ENCODE peak calls at places on chromosomes 16 and 17, in eight cellular contexts. One of them, this sample, is unnamed.

GRCh38 chr16:79267781-79268180 is 332.8 kb downstream of the MAF start:
- DNase-seq in mucosa of gallbladder: no peak
- DNase-seq in cardiac fibroblast: no peak
- DNase-seq in activated T-cell treated with anti-CD3 and anti-CD28 coated beads, Interleukin-2, amount 50 U/mL, for 72 hours: peak
- DNase-seq in T-helper 1 cell: no peak
- DNase-seq in GM12891: no peak
- DNase-seq in WTC11: no peak
- DNase-seq in AG08396: no peak
- DNase-seq in this sample: no peak

GRCh38 chr16:4319454-4319853 is 3.6 kb downstream of the GLIS2 start:
- DNase-seq in mucosa of gallbladder: no peak
- DNase-seq in cardiac fibroblast: peak
- DNase-seq in activated T-cell treated with anti-CD3 and anti-CD28 coated beads, Interleukin-2, amount 50 U/mL, for 72 hours: peak
- DNase-seq in T-helper 1 cell: no peak
- DNase-seq in GM12891: peak
- DNase-seq in WTC11: no peak
- DNase-seq in AG08396: no peak
- DNase-seq in this sample: no peak

GRCh38 chr17:55273579-55274370 is 9.0 kb downstream of the HLF start:
- DNase-seq in mucosa of gallbladder: peak
- DNase-seq in cardiac fibroblast: no peak
- DNase-seq in activated T-cell treated with anti-CD3 and anti-CD28 coated beads, Interleukin-2, amount 50 U/mL, for 72 hours: no peak
- DNase-seq in T-helper 1 cell: no peak
- DNase-seq in GM12891: no peak
- DNase-seq in WTC11: no peak
- DNase-seq in AG08396: peak
- DNase-seq in this sample: no peak

GRCh38 chr17:36722903-36723263 is 121.5 kb downstream of the MRM1 start:
- DNase-seq in mucosa of gallbladder: no peak
- DNase-seq in cardiac fibroblast: no peak
- DNase-seq in activated T-cell treated with anti-CD3 and anti-CD28 coated beads, Interleukin-2, amount 50 U/mL, for 72 hours: no peak
- DNase-seq in T-helper 1 cell: no peak
- DNase-seq in GM12891: no peak
- DNase-seq in WTC11: no peak
- DNase-seq in AG08396: no peak
- DNase-seq in this sample: no peak

GRCh38 chr17:50283246-50283645 is 9.0 kb downstream of the TMEM92 start:
- DNase-seq in mucosa of gallbladder: no peak
- DNase-seq in cardiac fibroblast: no peak
- DNase-seq in activated T-cell treated with anti-CD3 and anti-CD28 coated beads, Interleukin-2, amount 50 U/mL, for 72 hours: peak
- DNase-seq in T-helper 1 cell: no peak
- DNase-seq in GM12891: peak
- DNase-seq in WTC11: no peak
- DNase-seq in AG08396: no peak
- DNase-seq in this sample: no peak

GRCh38 chr17:67491009-67491677 is 114.1 kb downstream of the PITPNC1 start:
- DNase-seq in mucosa of gallbladder: peak
- DNase-seq in cardiac fibroblast: peak
- DNase-seq in activated T-cell treated with anti-CD3 and anti-CD28 coated beads, Interleukin-2, amount 50 U/mL, for 72 hours: no peak
- DNase-seq in T-helper 1 cell: no peak
- DNase-seq in GM12891: no peak
- DNase-seq in WTC11: peak
- DNase-seq in AG08396: peak
- DNase-seq in this sample: peak

GRCh38 chr17:75976175-75976848 is 2.7 kb downstream of the ACOX1 start:
- DNase-seq in mucosa of gallbladder: no peak
- DNase-seq in cardiac fibroblast: no peak
- DNase-seq in activated T-cell treated with anti-CD3 and anti-CD28 coated beads, Interleukin-2, amount 50 U/mL, for 72 hours: no peak
- DNase-seq in T-helper 1 cell: no peak
- DNase-seq in GM12891: no peak
- DNase-seq in WTC11: no peak
- DNase-seq in AG08396: no peak
- DNase-seq in this sample: no peak

GRCh38 chr17:72183194-72183685 is 62.4 kb downstream of the SOX9 start:
- DNase-seq in mucosa of gallbladder: peak
- DNase-seq in cardiac fibroblast: no peak
- DNase-seq in activated T-cell treated with anti-CD3 and anti-CD28 coated beads, Interleukin-2, amount 50 U/mL, for 72 hours: no peak
- DNase-seq in T-helper 1 cell: no peak
- DNase-seq in GM12891: no peak
- DNase-seq in WTC11: no peak
- DNase-seq in AG08396: no peak
- DNase-seq in this sample: no peak

GRCh38 chr17:47338026-47338425 is 14.3 kb downstream of the EFCAB13 start:
- DNase-seq in mucosa of gallbladder: no peak
- DNase-seq in cardiac fibroblast: no peak
- DNase-seq in activated T-cell treated with anti-CD3 and anti-CD28 coated beads, Interleukin-2, amount 50 U/mL, for 72 hours: no peak
- DNase-seq in T-helper 1 cell: no peak
- DNase-seq in GM12891: no peak
- DNase-seq in WTC11: no peak
- DNase-seq in AG08396: no peak
- DNase-seq in this sample: peak

GRCh38 chr17:33982872-33983271 is 272.2 kb upstream of the CCL2 start:
- DNase-seq in mucosa of gallbladder: no peak
- DNase-seq in cardiac fibroblast: no peak
- DNase-seq in activated T-cell treated with anti-CD3 and anti-CD28 coated beads, Interleukin-2, amount 50 U/mL, for 72 hours: no peak
- DNase-seq in T-helper 1 cell: no peak
- DNase-seq in GM12891: no peak
- DNase-seq in WTC11: no peak
- DNase-seq in AG08396: no peak
- DNase-seq in this sample: no peak

GRCh38 chr17:83028851-83029250 is 50.6 kb upstream of the METRNL start:
- DNase-seq in mucosa of gallbladder: no peak
- DNase-seq in cardiac fibroblast: no peak
- DNase-seq in activated T-cell treated with anti-CD3 and anti-CD28 coated beads, Interleukin-2, amount 50 U/mL, for 72 hours: no peak
- DNase-seq in T-helper 1 cell: no peak
- DNase-seq in GM12891: no peak
- DNase-seq in WTC11: no peak
- DNase-seq in AG08396: no peak
- DNase-seq in this sample: no peak

GRCh38 chr17:76053230-76054111 is 18.8 kb downstream of the SRP68 start:
- DNase-seq in mucosa of gallbladder: peak
- DNase-seq in cardiac fibroblast: peak
- DNase-seq in activated T-cell treated with anti-CD3 and anti-CD28 coated beads, Interleukin-2, amount 50 U/mL, for 72 hours: no peak
- DNase-seq in T-helper 1 cell: no peak
- DNase-seq in GM12891: no peak
- DNase-seq in WTC11: no peak
- DNase-seq in AG08396: peak
- DNase-seq in this sample: peak

GRCh38 chr16:75105306-75106061 is 11.1 kb downstream of the LDHD start:
- DNase-seq in mucosa of gallbladder: peak
- DNase-seq in cardiac fibroblast: no peak
- DNase-seq in activated T-cell treated with anti-CD3 and anti-CD28 coated beads, Interleukin-2, amount 50 U/mL, for 72 hours: no peak
- DNase-seq in T-helper 1 cell: no peak
- DNase-seq in GM12891: no peak
- DNase-seq in WTC11: no peak
- DNase-seq in AG08396: peak
- DNase-seq in this sample: no peak

GRCh38 chr17:34542700-34543336 is 36.6 kb upstream of the TMEM132E start:
- DNase-seq in mucosa of gallbladder: peak
- DNase-seq in cardiac fibroblast: peak
- DNase-seq in activated T-cell treated with anti-CD3 and anti-CD28 coated beads, Interleukin-2, amount 50 U/mL, for 72 hours: peak
- DNase-seq in T-helper 1 cell: peak
- DNase-seq in GM12891: no peak
- DNase-seq in WTC11: peak
- DNase-seq in AG08396: peak
- DNase-seq in this sample: peak

GRCh38 chr17:8332688-8333087 is 7.0 kb upstream of the ODF4 start:
- DNase-seq in mucosa of gallbladder: no peak
- DNase-seq in cardiac fibroblast: no peak
- DNase-seq in activated T-cell treated with anti-CD3 and anti-CD28 coated beads, Interleukin-2, amount 50 U/mL, for 72 hours: no peak
- DNase-seq in T-helper 1 cell: no peak
- DNase-seq in GM12891: no peak
- DNase-seq in WTC11: no peak
- DNase-seq in AG08396: no peak
- DNase-seq in this sample: no peak

GRCh38 chr17:49200423-49201083 is 9.8 kb downstream of the GNGT2 start:
- DNase-seq in mucosa of gallbladder: no peak
- DNase-seq in cardiac fibroblast: no peak
- DNase-seq in activated T-cell treated with anti-CD3 and anti-CD28 coated beads, Interleukin-2, amount 50 U/mL, for 72 hours: no peak
- DNase-seq in T-helper 1 cell: no peak
- DNase-seq in GM12891: no peak
- DNase-seq in WTC11: no peak
- DNase-seq in AG08396: no peak
- DNase-seq in this sample: no peak

GRCh38 chr17:75830168-75831031 is 13.8 kb downstream of the UNC13D start:
- DNase-seq in mucosa of gallbladder: no peak
- DNase-seq in cardiac fibroblast: no peak
- DNase-seq in activated T-cell treated with anti-CD3 and anti-CD28 coated beads, Interleukin-2, amount 50 U/mL, for 72 hours: peak
- DNase-seq in T-helper 1 cell: no peak
- DNase-seq in GM12891: no peak
- DNase-seq in WTC11: peak
- DNase-seq in AG08396: peak
- DNase-seq in this sample: no peak

GRCh38 chr16:52528393-52529080 is 18.4 kb downstream of the TOX3 start:
- DNase-seq in mucosa of gallbladder: peak
- DNase-seq in cardiac fibroblast: no peak
- DNase-seq in activated T-cell treated with anti-CD3 and anti-CD28 coated beads, Interleukin-2, amount 50 U/mL, for 72 hours: no peak
- DNase-seq in T-helper 1 cell: no peak
- DNase-seq in GM12891: no peak
- DNase-seq in WTC11: no peak
- DNase-seq in AG08396: no peak
- DNase-seq in this sample: no peak

GRCh38 chr17:62933986-62934385 is 32.0 kb upstream of the TANC2 start:
- DNase-seq in mucosa of gallbladder: no peak
- DNase-seq in cardiac fibroblast: peak
- DNase-seq in activated T-cell treated with anti-CD3 and anti-CD28 coated beads, Interleukin-2, amount 50 U/mL, for 72 hours: no peak
- DNase-seq in T-helper 1 cell: no peak
- DNase-seq in GM12891: no peak
- DNase-seq in WTC11: no peak
- DNase-seq in AG08396: no peak
- DNase-seq in this sample: no peak

GRCh38 chr17:7841309-7841621 is 7.2 kb downstream of the KDM6B start:
- DNase-seq in mucosa of gallbladder: no peak
- DNase-seq in cardiac fibroblast: no peak
- DNase-seq in activated T-cell treated with anti-CD3 and anti-CD28 coated beads, Interleukin-2, amount 50 U/mL, for 72 hours: no peak
- DNase-seq in T-helper 1 cell: no peak
- DNase-seq in GM12891: no peak
- DNase-seq in WTC11: no peak
- DNase-seq in AG08396: no peak
- DNase-seq in this sample: no peak

GRCh38 chr16:88387941-88388627 is 5.3 kb downstream of the ZNF469 start:
- DNase-seq in mucosa of gallbladder: peak
- DNase-seq in cardiac fibroblast: no peak
- DNase-seq in activated T-cell treated with anti-CD3 and anti-CD28 coated beads, Interleukin-2, amount 50 U/mL, for 72 hours: no peak
- DNase-seq in T-helper 1 cell: no peak
- DNase-seq in GM12891: no peak
- DNase-seq in WTC11: no peak
- DNase-seq in AG08396: peak
- DNase-seq in this sample: peak

GRCh38 chr16:21097151-21097550 is 53.5 kb downstream of the DNAH3 start:
- DNase-seq in mucosa of gallbladder: no peak
- DNase-seq in cardiac fibroblast: peak
- DNase-seq in activated T-cell treated with anti-CD3 and anti-CD28 coated beads, Interleukin-2, amount 50 U/mL, for 72 hours: no peak
- DNase-seq in T-helper 1 cell: no peak
- DNase-seq in GM12891: no peak
- DNase-seq in WTC11: no peak
- DNase-seq in AG08396: peak
- DNase-seq in this sample: no peak

GRCh38 chr16:67537636-67538591 is 9.3 kb downstream of the RIPOR1 start:
- DNase-seq in mucosa of gallbladder: no peak
- DNase-seq in cardiac fibroblast: no peak
- DNase-seq in activated T-cell treated with anti-CD3 and anti-CD28 coated beads, Interleukin-2, amount 50 U/mL, for 72 hours: peak
- DNase-seq in T-helper 1 cell: peak
- DNase-seq in GM12891: peak
- DNase-seq in WTC11: peak
- DNase-seq in AG08396: peak
- DNase-seq in this sample: no peak

GRCh38 chr17:80800775-80801391 is 190.8 kb upstream of the CHMP6 start:
- DNase-seq in mucosa of gallbladder: no peak
- DNase-seq in cardiac fibroblast: no peak
- DNase-seq in activated T-cell treated with anti-CD3 and anti-CD28 coated beads, Interleukin-2, amount 50 U/mL, for 72 hours: no peak
- DNase-seq in T-helper 1 cell: no peak
- DNase-seq in GM12891: no peak
- DNase-seq in WTC11: no peak
- DNase-seq in AG08396: no peak
- DNase-seq in this sample: no peak

GRCh38 chr17:43691317-43691693 is 29.6 kb upstream of the MEOX1 start:
- DNase-seq in mucosa of gallbladder: no peak
- DNase-seq in cardiac fibroblast: no peak
- DNase-seq in activated T-cell treated with anti-CD3 and anti-CD28 coated beads, Interleukin-2, amount 50 U/mL, for 72 hours: no peak
- DNase-seq in T-helper 1 cell: no peak
- DNase-seq in GM12891: no peak
- DNase-seq in WTC11: no peak
- DNase-seq in AG08396: no peak
- DNase-seq in this sample: no peak

GRCh38 chr16:72126429-72126765 is 32.8 kb downstream of the DHX38 start:
- DNase-seq in mucosa of gallbladder: no peak
- DNase-seq in cardiac fibroblast: no peak
- DNase-seq in activated T-cell treated with anti-CD3 and anti-CD28 coated beads, Interleukin-2, amount 50 U/mL, for 72 hours: no peak
- DNase-seq in T-helper 1 cell: no peak
- DNase-seq in GM12891: no peak
- DNase-seq in WTC11: no peak
- DNase-seq in AG08396: no peak
- DNase-seq in this sample: no peak

GRCh38 chr17:79706931-79707382 is 23.8 kb upstream of the ENPP7 start:
- DNase-seq in mucosa of gallbladder: no peak
- DNase-seq in cardiac fibroblast: no peak
- DNase-seq in activated T-cell treated with anti-CD3 and anti-CD28 coated beads, Interleukin-2, amount 50 U/mL, for 72 hours: no peak
- DNase-seq in T-helper 1 cell: no peak
- DNase-seq in GM12891: no peak
- DNase-seq in WTC11: no peak
- DNase-seq in AG08396: no peak
- DNase-seq in this sample: no peak

GRCh38 chr17:78438271-78438691 is 59.8 kb downstream of the PGS1 start:
- DNase-seq in mucosa of gallbladder: no peak
- DNase-seq in cardiac fibroblast: no peak
- DNase-seq in activated T-cell treated with anti-CD3 and anti-CD28 coated beads, Interleukin-2, amount 50 U/mL, for 72 hours: no peak
- DNase-seq in T-helper 1 cell: no peak
- DNase-seq in GM12891: no peak
- DNase-seq in WTC11: no peak
- DNase-seq in AG08396: no peak
- DNase-seq in this sample: no peak

GRCh38 chr16:68377221-68377620 is 66.4 kb downstream of the PRMT7 start:
- DNase-seq in mucosa of gallbladder: no peak
- DNase-seq in cardiac fibroblast: no peak
- DNase-seq in activated T-cell treated with anti-CD3 and anti-CD28 coated beads, Interleukin-2, amount 50 U/mL, for 72 hours: no peak
- DNase-seq in T-helper 1 cell: no peak
- DNase-seq in GM12891: no peak
- DNase-seq in WTC11: no peak
- DNase-seq in AG08396: no peak
- DNase-seq in this sample: no peak

GRCh38 chr16:15833551-15833950 is 23.3 kb downstream of the MYH11 start:
- DNase-seq in mucosa of gallbladder: no peak
- DNase-seq in cardiac fibroblast: no peak
- DNase-seq in activated T-cell treated with anti-CD3 and anti-CD28 coated beads, Interleukin-2, amount 50 U/mL, for 72 hours: no peak
- DNase-seq in T-helper 1 cell: no peak
- DNase-seq in GM12891: no peak
- DNase-seq in WTC11: no peak
- DNase-seq in AG08396: no peak
- DNase-seq in this sample: no peak

GRCh38 chr16:81647527-81647926 is 131.6 kb upstream of the PLCG2 start:
- DNase-seq in mucosa of gallbladder: no peak
- DNase-seq in cardiac fibroblast: peak
- DNase-seq in activated T-cell treated with anti-CD3 and anti-CD28 coated beads, Interleukin-2, amount 50 U/mL, for 72 hours: no peak
- DNase-seq in T-helper 1 cell: no peak
- DNase-seq in GM12891: no peak
- DNase-seq in WTC11: no peak
- DNase-seq in AG08396: peak
- DNase-seq in this sample: peak